ENCODE peak calls at places on chromosome 5, in five cellular contexts. S is naive thymus-derived CD4-positive, alpha-beta T cell; X is K562; Q is upper lobe of right lung; J is endothelial cell of umbilical vein. M is an unnamed sample. For H3K4me1 and H3K27me3, the result is how much of the 10 kb centered on the place peaks cover.

GRCh38 chr5:71601222-71602026 is 14.3 kb downstream of the MCCC2 start:
- DNase-seq in S (peak), X (peak), Q (no peak), J (peak), M (peak)

GRCh38 chr5:3105581-3105980 is 354.1 kb upstream of the IRX2 start:
- DNase-seq in S (no peak), X (no peak), Q (peak), J (no peak), M (no peak)

GRCh38 chr5:94153736-94154450 is 412.5 kb upstream of the POU5F2 start:
- DNase-seq in S (no peak), X (no peak), Q (no peak), J (no peak), M (no peak)

GRCh38 chr5:96936431-96937221 is 746 bp downstream of the LNPEP start:
- DNase-seq in S (peak), X (peak), Q (peak), J (peak), M (peak)

GRCh38 chr5:17157916-17158529 is 59.4 kb upstream of the BASP1 start:
- DNase-seq in S (no peak), X (no peak), Q (no peak), J (peak), M (no peak)

GRCh38 chr5:5306696-5307095 is 115.8 kb upstream of the ICE1 start:
- DNase-seq in S (no peak), X (no peak), Q (no peak), J (no peak), M (no peak)

GRCh38 chr5:132184588-132184987 is 43.1 kb downstream of the P4HA2 start:
- DNase-seq in S (no peak), X (peak), Q (no peak), J (no peak), M (no peak)

GRCh38 chr5:162768962-162769464 is 668.4 kb upstream of the CCNG1 start:
- DNase-seq in S (no peak), X (no peak), Q (no peak), J (no peak), M (no peak)

DNA sequence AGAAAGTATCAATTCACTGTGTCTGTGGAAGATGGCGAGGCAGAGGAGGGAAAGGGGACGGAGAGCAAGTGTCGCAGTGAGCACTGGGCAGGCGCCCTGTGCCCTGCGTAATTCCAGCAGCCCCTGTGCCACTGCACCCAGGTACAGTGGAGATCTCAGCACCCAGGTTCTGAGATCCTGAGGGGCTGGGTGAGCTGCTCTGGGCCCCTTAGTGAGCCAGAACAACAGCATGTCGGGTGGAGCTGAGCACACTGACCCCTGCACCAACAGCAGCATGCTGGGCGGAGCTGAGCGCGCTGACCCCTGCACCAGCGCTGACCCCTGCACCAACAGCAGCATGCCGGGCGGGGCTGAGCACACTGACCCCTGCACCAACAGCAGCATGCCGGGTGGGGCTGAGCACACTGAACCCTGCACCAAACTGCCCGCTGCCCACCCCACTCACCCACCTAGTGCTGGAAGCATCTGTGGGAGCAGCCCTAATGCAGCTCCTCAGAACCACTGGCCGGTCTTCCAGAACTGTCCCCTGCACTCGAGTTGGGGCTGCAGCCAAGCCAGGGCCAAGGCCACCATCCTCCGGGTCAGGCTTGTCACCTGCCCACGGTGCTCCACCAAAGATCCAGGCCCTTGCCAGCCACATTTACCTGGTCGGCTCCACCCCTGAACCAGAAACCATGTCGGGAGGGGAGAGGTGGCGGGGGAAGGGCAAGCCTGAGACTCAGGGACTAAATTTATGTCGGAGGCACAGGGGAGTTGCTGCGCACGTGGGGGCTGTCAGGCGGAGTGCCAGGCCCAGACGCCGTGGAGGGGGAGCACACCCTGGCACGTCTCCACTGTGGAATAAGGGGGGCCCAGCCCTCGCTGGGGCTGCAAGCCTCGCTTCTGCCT is 80.4 kb downstream of the ADAMTS2 start:
- DNase-seq in S (no peak), X (no peak), Q (peak), J (no peak), M (peak)
- H3K4me1 ChIP-seq in S (under half), X (under half), Q (under half), J (under half), M (under half)

GRCh38 chr5:476814-477175 is 33.8 kb downstream of the EXOC3 start:
- DNase-seq in S (no peak), X (no peak), Q (no peak), J (no peak), M (no peak)
- H3K27me3 ChIP-seq in S (under half), X (under half), Q (under half), J (under half), M (under half)

GRCh38 chr5:139685886-139686285 is 37.7 kb downstream of the CXXC5 start:
- DNase-seq in S (no peak), X (no peak), Q (no peak), J (no peak), M (no peak)

GRCh38 chr5:139684881-139685749 is 37.0 kb downstream of the CXXC5 start:
- DNase-seq in S (no peak), X (no peak), Q (no peak), J (no peak), M (peak)

GRCh38 chr5:139686356-139686918 is 38.3 kb downstream of the CXXC5 start:
- DNase-seq in S (no peak), X (no peak), Q (no peak), J (no peak), M (no peak)

GRCh38 chr5:139683295-139684271 is 35.4 kb downstream of the CXXC5 start:
- DNase-seq in S (no peak), X (no peak), Q (no peak), J (no peak), M (no peak)

GRCh38 chr5:139684350-139684880 is 36.3 kb downstream of the CXXC5 start:
- DNase-seq in S (no peak), X (no peak), Q (no peak), J (no peak), M (no peak)
- H3K4me3 ChIP-seq in S (no peak), X (no peak), Q (no peak), J (no peak), M (no peak)

GRCh38 chr5:170638051-170638450 is 134.2 kb downstream of the KCNIP1 start:
- DNase-seq in S (no peak), X (no peak), Q (peak), J (no peak), M (no peak)
- H3K4me1 ChIP-seq in S (under half), X (under half), Q (under half), J (under half), M (under half)

GRCh38 chr5:141879941-141880738 is 1.9 kb upstream of the PCDH1 start:
- DNase-seq in S (no peak), X (no peak), Q (no peak), J (no peak), M (no peak)

GRCh38 chr5:141877478-141878185 is 578 bp downstream of the PCDH1 start:
- DNase-seq in S (peak), X (no peak), Q (peak), J (no peak), M (no peak)

GRCh38 chr5:141878186-141878770 is at the start of gene PCDH1:
- DNase-seq in S (peak), X (peak), Q (peak), J (peak), M (no peak)

GRCh38 chr5:141880961-141881801 is 3.0 kb upstream of the PCDH1 start:
- DNase-seq in S (no peak), X (no peak), Q (no peak), J (no peak), M (no peak)

DNA sequence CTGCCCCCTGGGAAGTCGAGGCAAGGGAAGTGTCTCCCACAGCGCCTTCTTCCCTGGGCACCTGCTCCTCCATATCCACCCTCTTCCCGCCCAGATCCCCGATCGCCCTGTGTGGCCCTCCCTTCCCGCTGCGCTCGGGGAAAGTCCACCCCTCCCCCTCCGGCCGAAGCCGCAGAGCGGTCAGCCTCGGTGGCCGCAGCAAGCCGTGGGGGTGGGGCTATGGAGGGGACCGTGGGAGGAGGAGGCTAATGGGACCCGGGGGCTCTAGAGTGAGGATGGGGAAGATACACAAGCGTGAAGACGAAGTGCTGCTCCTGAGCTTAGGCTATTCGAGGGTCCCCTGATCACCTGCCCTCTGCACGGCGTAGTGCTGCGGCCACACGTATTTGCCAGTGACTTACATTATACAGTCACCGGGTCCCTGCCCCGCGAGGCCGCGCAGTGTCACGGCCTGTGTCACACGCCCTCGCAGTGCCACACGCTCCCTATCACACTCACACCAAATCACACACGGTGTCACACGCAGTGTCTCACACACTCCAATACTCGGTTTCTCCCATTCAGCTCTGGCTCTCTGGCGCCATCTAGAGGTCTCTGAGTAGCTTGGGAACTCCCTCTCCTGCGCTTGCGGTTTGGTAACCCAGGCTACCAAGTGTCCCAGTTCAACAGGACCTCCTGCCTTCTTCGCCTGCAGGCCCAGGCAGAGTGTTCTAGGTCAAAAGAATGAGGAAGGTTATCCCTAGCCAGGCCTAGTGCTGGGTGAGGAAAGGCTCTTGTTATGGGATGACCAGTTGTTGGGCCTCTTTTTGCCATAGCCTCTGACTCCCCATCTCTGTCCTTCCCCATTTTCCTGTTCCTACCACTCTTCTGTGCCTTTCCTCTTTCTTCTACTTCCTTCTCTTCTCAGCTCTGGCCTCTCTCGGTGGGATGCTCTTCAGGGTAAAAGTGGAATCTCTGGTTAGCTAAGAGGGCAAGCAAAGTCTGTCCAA is 855 bp upstream of the PCDH1 start:
- DNase-seq in S (peak), X (peak), Q (peak), J (peak), M (peak)
- H3K27me3 ChIP-seq in S (under half), X (under half), Q (under half), J (under half), M (under half)

GRCh38 chr5:154359222-154359583 is 86.6 kb upstream of the SAP30L start:
- DNase-seq in S (no peak), X (no peak), Q (no peak), J (no peak), M (peak)
- H3K4me3 ChIP-seq in S (no peak), X (no peak), Q (no peak), J (no peak), M (no peak)

DNA sequence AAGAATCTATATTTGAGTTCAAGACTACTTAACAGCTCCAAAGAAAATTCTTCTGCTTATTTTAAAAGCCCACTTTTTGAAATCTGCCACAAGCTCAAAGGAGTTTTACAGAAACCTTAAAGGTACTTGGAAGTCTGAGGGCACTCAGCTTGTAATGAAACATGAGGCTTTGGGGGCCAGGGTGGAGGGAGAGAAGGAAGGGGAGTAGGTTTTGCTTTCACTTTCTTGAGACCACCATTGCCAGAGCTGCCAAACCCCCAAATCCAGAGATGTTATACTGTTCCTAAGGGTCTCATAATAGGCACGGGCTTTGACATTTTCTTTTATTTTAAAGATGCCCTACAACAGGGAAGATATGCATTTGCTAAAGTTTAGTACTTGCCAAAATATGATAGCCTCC is 42.6 kb upstream of the TNFAIP8 start:
- DNase-seq in S (no peak), X (no peak), Q (no peak), J (no peak), M (no peak)
- H3K4me1 ChIP-seq in S (half or more), X (under half), Q (under half), J (under half), M (under half)

M was measured in Caco-2.